ENCODE peak calls at places on chromosomes 11 and 22, in eight cellular contexts. R is pancreas, P is body of pancreas, M is heart right ventricle, T is left lung, V is Panc1, Q is RWPE2, J is PC-3. N is an unnamed sample.

GRCh38 chr11:126824035-126824607 is 176.4 kb downstream of the KIRREL3 start:
- ATAC-seq in R (peak), P (peak), M (no peak), T (peak), V (no peak), Q (no peak), J (no peak), N (no peak)

GRCh38 chr11:122486793-122487495 is 168.6 kb upstream of the UBASH3B start:
- ATAC-seq in R (no peak), P (no peak), M (no peak), T (no peak), V (no peak), Q (no peak), J (no peak), N (no peak)

GRCh38 chr11:122491486-122491885 is 164.0 kb upstream of the UBASH3B start:
- ATAC-seq in R (no peak), P (no peak), M (peak), T (peak), V (no peak), Q (peak), J (no peak), N (peak)

GRCh38 chr22:42645341-42645937 is 3.8 kb downstream of the CYB5R3 start:
- ATAC-seq in R (no peak), P (no peak), M (no peak), T (peak), V (no peak), Q (no peak), J (no peak), N (no peak)

GRCh38 chr11:60993611-60994010 is 22.1 kb downstream of the CD6 start:
- ATAC-seq in R (no peak), P (no peak), M (no peak), T (no peak), V (peak), Q (no peak), J (no peak), N (no peak)

GRCh38 chr11:13944801-13945505 is 17.6 kb upstream of the SPON1 start:
- ATAC-seq in R (no peak), P (no peak), M (no peak), T (no peak), V (no peak), Q (no peak), J (no peak), N (no peak)

GRCh38 chr11:26621147-26621546 is 49.1 kb upstream of the MUC15 start:
- ATAC-seq in R (no peak), P (no peak), M (no peak), T (peak), V (no peak), Q (peak), J (no peak), N (no peak)

GRCh38 chr22:40422558-40423245 is 52.3 kb downstream of the SGSM3 start:
- ATAC-seq in R (no peak), P (no peak), M (no peak), T (peak), V (no peak), Q (no peak), J (no peak), N (no peak)

GRCh38 chr11:109914809-109915653 is 178.2 kb upstream of the ZC3H12C start:
- ATAC-seq in R (no peak), P (no peak), M (no peak), T (peak), V (no peak), Q (no peak), J (peak), N (no peak)

GRCh38 chr11:14773755-14774154 is 118.3 kb downstream of the CYP2R1 start:
- ATAC-seq in R (no peak), P (no peak), M (no peak), T (no peak), V (no peak), Q (no peak), J (no peak), N (no peak)

GRCh38 chr22:37018815-37019308 is 385 bp downstream of the TST start:
- ATAC-seq in R (peak), P (peak), M (peak), T (peak), V (peak), Q (peak), J (peak), N (peak)

GRCh38 chr11:82811369-82811768 is 77.7 kb upstream of the FAM181B start:
- ATAC-seq in R (no peak), P (no peak), M (no peak), T (no peak), V (peak), Q (no peak), J (no peak), N (no peak)

GRCh38 chr11:94638902-94639373 is 71.8 kb downstream of the PIWIL4 start:
- ATAC-seq in R (no peak), P (no peak), M (peak), T (peak), V (peak), Q (peak), J (no peak), N (peak)

GRCh38 chr11:120272303-120272702 is 32.4 kb downstream of the POU2F3 start:
- ATAC-seq in R (no peak), P (no peak), M (no peak), T (no peak), V (peak), Q (peak), J (peak), N (no peak)

GRCh38 chr11:60371854-60372253 is 6.5 kb upstream of the MS4A7 start:
- ATAC-seq in R (no peak), P (no peak), M (no peak), T (no peak), V (no peak), Q (no peak), J (no peak), N (no peak)

GRCh38 chr22:24752091-24752623 is 22.4 kb downstream of the PIWIL3 start:
- ATAC-seq in R (no peak), P (no peak), M (no peak), T (no peak), V (no peak), Q (no peak), J (no peak), N (no peak)

GRCh38 chr11:130548491-130548833 is 100.0 kb downstream of the ADAMTS15 start:
- ATAC-seq in R (no peak), P (no peak), M (no peak), T (no peak), V (no peak), Q (no peak), J (peak), N (no peak)

GRCh38 chr22:50267591-50268390 is 2.4 kb downstream of the MAPK11 start:
- ATAC-seq in R (peak), P (peak), M (peak), T (peak), V (no peak), Q (peak), J (no peak), N (peak)
- H3K27ac ChIP-seq in R (no peak), P (no peak), M (no peak), T (no peak), V (peak), Q (no peak), J (no peak), N (peak)

DNA sequence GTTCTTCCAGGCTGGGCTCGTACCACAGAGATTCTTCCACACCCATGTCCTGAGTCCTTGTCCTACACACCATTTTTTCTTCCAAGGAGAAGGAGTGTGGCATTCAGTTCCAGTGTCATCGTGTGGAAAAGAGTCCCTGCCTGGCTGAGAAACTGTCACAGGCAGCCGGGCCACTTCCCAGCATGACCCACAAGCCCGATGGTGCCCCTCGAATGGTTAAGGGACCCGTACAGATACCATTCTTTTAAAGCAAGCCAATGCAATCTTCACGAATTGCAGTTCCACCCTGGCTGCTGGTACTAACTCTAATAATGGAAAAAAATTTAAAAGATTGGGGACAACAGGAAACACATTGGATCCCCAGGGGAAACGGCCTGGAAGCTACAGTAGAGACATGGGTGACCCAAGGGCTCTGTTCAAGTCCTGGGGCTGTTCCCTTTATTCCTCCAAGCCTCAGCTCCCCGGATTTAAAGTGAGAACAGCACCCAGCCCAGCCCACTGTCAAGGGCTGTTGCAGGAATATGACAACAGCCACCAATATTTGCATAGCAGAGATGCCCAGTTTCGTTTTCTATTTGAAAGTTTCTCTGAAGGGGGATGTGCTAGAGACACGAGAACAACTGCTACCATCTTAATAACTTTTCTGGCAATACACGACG is 80.9 kb upstream of the WNT7B start:
- ATAC-seq in R (peak), P (peak), M (peak), T (peak), V (peak), Q (peak), J (peak), N (no peak)
- H3K27ac ChIP-seq in R (peak), P (peak), M (peak), T (peak), V (peak), Q (peak), J (peak), N (peak)

GRCh38 chr11:6391548-6392134 is 1.4 kb downstream of the SMPD1 start:
- ATAC-seq in R (no peak), P (no peak), M (no peak), T (no peak), V (no peak), Q (no peak), J (no peak), N (no peak)

GRCh38 chr11:6389921-6390717 is at the start of gene SMPD1:
- ATAC-seq in R (peak), P (peak), M (peak), T (peak), V (peak), Q (peak), J (peak), N (peak)

GRCh38 chr11:6387811-6388599 is 2.3 kb upstream of the SMPD1 start:
- ATAC-seq in R (no peak), P (no peak), M (no peak), T (no peak), V (no peak), Q (no peak), J (no peak), N (no peak)

GRCh38 chr11:6390718-6391547 is 659 bp downstream of the SMPD1 start:
- ATAC-seq in R (no peak), P (no peak), M (no peak), T (no peak), V (no peak), Q (no peak), J (no peak), N (no peak)

GRCh38 chr11:6388747-6389146 is 1.5 kb upstream of the SMPD1 start:
- ATAC-seq in R (no peak), P (no peak), M (no peak), T (no peak), V (no peak), Q (no peak), J (no peak), N (no peak)
- H3K27ac ChIP-seq in R (peak), P (peak), M (no peak), T (peak), V (no peak), Q (no peak), J (no peak), N (no peak)

GRCh38 chr11:20351151-20351550 is 12.4 kb upstream of the HTATIP2 start:
- ATAC-seq in R (no peak), P (no peak), M (no peak), T (no peak), V (no peak), Q (peak), J (no peak), N (no peak)
- H3K27ac ChIP-seq in R (no peak), P (no peak), M (no peak), T (no peak), V (no peak), Q (no peak), J (no peak), N (no peak)

GRCh38 chr22:18083406-18083805 is 5.6 kb downstream of the PEX26 start:
- ATAC-seq in R (no peak), P (no peak), M (no peak), T (no peak), V (no peak), Q (no peak), J (no peak), N (no peak)

GRCh38 chr22:18088825-18089568 is 11.2 kb downstream of the PEX26 start:
- ATAC-seq in R (peak), P (no peak), M (no peak), T (no peak), V (no peak), Q (no peak), J (no peak), N (no peak)

GRCh38 chr22:18081416-18081815 is 3.6 kb downstream of the PEX26 start:
- ATAC-seq in R (no peak), P (no peak), M (no peak), T (no peak), V (no peak), Q (no peak), J (no peak), N (no peak)

GRCh38 chr22:18082467-18082866 is 4.7 kb downstream of the PEX26 start:
- ATAC-seq in R (no peak), P (no peak), M (no peak), T (no peak), V (no peak), Q (no peak), J (no peak), N (no peak)

DNA sequence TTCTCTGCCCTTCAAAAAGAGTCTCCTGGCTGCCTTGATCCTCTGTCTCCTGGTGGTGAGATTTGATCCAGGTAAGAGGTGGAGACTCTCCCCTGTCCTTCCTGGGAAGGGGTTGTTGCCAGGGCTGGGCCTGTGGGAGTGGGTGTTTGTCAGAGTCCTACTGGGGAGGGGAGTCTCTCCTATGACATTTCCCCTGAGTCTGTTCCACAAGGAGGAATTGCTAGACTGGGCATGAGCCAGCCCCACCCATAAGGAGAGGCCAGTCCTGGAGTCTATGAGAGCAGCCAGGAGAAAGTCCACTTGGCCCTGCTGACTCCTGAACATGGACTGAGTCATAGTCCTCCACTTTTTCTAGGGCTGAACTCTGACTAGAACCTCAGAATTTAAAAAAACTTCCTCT is 7.4 kb downstream of the PEX26 start:
- ATAC-seq in R (peak), P (no peak), M (no peak), T (peak), V (no peak), Q (peak), J (peak), N (peak)
- H3K27ac ChIP-seq in R (no peak), P (no peak), M (no peak), T (no peak), V (no peak), Q (no peak), J (no peak), N (no peak)

N was measured in gastroesophageal sphincter.